ENCODE peak calls at places on chromosome 11, in ten cellular contexts. I is progenitor cell of endocrine pancreas, G is tibial nerve, U is neural crest cell, X is choroid plexus epithelial cell, A is heart right ventricle, S is fibroblast of lung, J is stomach, H is adrenal gland, B is left ventricle myocardium inferior. M is an unnamed sample.

GRCh38 chr11:16191212-16191851 is 165.0 kb downstream of the SOX6 start:
- DNase-seq in U (no peak), J (no peak), B (no peak), X (no peak), G (no peak), I (no peak), S (no peak), A (no peak), H (no peak), M (no peak)

GRCh38 chr11:125300791-125301218 is 136.3 kb downstream of the PKNOX2 start:
- DNase-seq in J (no peak), B (peak), U (no peak), A (peak), S (peak), G (no peak), I (no peak), X (peak), H (no peak), M (no peak)

GRCh38 chr11:32312865-32313403 is 122.4 kb downstream of the WT1 start:
- DNase-seq in U (no peak), A (no peak), S (peak), H (peak), G (no peak), I (no peak), B (no peak), X (peak), J (no peak), M (peak)

GRCh38 chr11:69670158-69670845 is 4.9 kb downstream of the LTO1 start:
- DNase-seq in J (peak), B (peak), U (peak), X (peak), H (peak), S (peak), I (peak), A (peak), G (peak), M (peak)

GRCh38 chr11:129854229-129854805 is 38.7 kb downstream of the TMEM45B start:
- DNase-seq in H (no peak), A (no peak), S (no peak), I (no peak), B (no peak), X (no peak), G (no peak), J (no peak), U (no peak), M (no peak)

GRCh38 chr11:68411501-68411991 is 49.0 kb upstream of the PPP6R3 start:
- DNase-seq in J (peak), G (no peak), H (no peak), S (no peak), I (no peak), U (no peak), B (no peak), X (no peak), A (no peak), M (no peak)

GRCh38 chr11:47349521-47350095 is 2.9 kb downstream of the MYBPC3 start:
- DNase-seq in S (no peak), G (no peak), J (no peak), B (no peak), I (no peak), H (no peak), U (no peak), X (no peak), A (no peak), M (no peak)

GRCh38 chr11:86569109-86569508 is 103.3 kb downstream of the ME3 start:
- DNase-seq in S (no peak), B (no peak), X (no peak), G (no peak), H (no peak), A (no peak), I (no peak), J (no peak), U (no peak), M (no peak)

GRCh38 chr11:26228778-26229177 is 103.2 kb upstream of the ANO3 start:
- DNase-seq in H (no peak), B (no peak), S (no peak), X (peak), I (no peak), G (no peak), J (no peak), U (no peak), A (no peak), M (no peak)

GRCh38 chr11:122617297-122617696 is 38.2 kb upstream of the UBASH3B start:
- DNase-seq in A (no peak), I (no peak), U (no peak), J (no peak), S (no peak), H (no peak), B (no peak), X (no peak), G (no peak), M (no peak)

GRCh38 chr11:128424867-128425285 is 162.5 kb downstream of the ETS1 start:
- DNase-seq in H (no peak), S (peak), X (peak), G (no peak), B (peak), J (peak), U (no peak), A (peak), I (no peak), M (no peak)

GRCh38 chr11:34423300-34423699 is 15.4 kb upstream of the CAT start:
- DNase-seq in J (no peak), G (no peak), I (no peak), A (no peak), U (no peak), S (no peak), X (no peak), H (no peak), B (no peak), M (peak)

GRCh38 chr11:95991545-95991944 is 67.6 kb upstream of the MTMR2 start:
- DNase-seq in S (peak), J (no peak), A (no peak), X (peak), I (no peak), U (no peak), H (no peak), B (no peak), G (no peak), M (no peak)

GRCh38 chr11:122157540-122158173 is 41.6 kb upstream of the BLID start:
- DNase-seq in J (no peak), X (peak), B (no peak), G (no peak), S (peak), H (no peak), I (no peak), U (no peak), A (no peak), M (no peak)

GRCh38 chr11:68870470-68870869 is 28.8 kb upstream of the CPT1A start:
- DNase-seq in U (no peak), H (no peak), S (peak), G (no peak), X (no peak), I (no peak), J (no peak), A (no peak), B (no peak), M (no peak)

GRCh38 chr11:60078742-60079141 is 9.7 kb upstream of the MS4A2 start:
- DNase-seq in J (no peak), B (no peak), A (no peak), X (no peak), G (no peak), S (no peak), H (no peak), I (no peak), U (no peak), M (no peak)

GRCh38 chr11:93890441-93891051 is 40.1 kb upstream of the VSTM5 start:
- DNase-seq in H (no peak), U (no peak), X (no peak), G (no peak), B (no peak), A (no peak), S (no peak), J (no peak), I (no peak), M (no peak)

GRCh38 chr11:13335319-13335718 is 57.7 kb downstream of the BMAL1 start:
- DNase-seq in J (peak), U (peak), A (peak), H (peak), B (peak), G (peak), S (peak), I (peak), X (peak), M (peak)

GRCh38 chr11:82978422-82979099 is 77.0 kb downstream of the DDIAS start:
- DNase-seq in J (no peak), A (no peak), X (peak), B (no peak), G (no peak), S (peak), I (no peak), H (no peak), U (no peak), M (no peak)

GRCh38 chr11:62081378-62082291 is 42.2 kb upstream of the INCENP start:
- DNase-seq in G (peak), U (peak), S (peak), A (peak), B (peak), X (peak), I (peak), H (peak), J (peak), M (peak)

GRCh38 chr11:8261316-8261715 is 2.4 kb downstream of the LMO1 start:
- DNase-seq in A (no peak), U (no peak), B (no peak), J (peak), X (no peak), H (no peak), S (no peak), G (no peak), I (no peak), M (no peak)

DNA sequence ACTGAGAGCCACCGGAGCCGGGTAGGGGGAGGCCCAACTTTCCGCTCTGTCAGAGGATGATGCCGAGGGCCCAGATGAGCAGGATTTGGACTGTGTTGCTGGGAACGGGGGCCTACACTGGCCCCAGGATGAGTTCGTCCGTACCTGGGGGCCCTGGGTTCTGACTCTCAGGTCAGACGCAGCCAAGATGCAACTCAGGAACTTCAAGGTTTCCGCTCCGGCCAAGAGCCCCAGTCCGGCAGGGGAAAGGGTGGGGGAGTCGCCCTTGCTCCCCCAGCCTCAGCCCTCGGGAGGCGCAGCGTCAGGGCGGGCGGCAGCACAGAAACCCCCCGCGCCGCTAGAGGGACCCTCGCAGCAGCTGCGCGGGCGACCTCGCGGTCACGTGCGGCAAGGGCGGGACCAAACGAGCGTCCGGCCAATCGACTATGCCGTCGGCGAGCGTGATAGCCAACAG is 241 bp upstream of the ARL2 start:
- DNase-seq in U (peak), J (peak), B (peak), G (peak), H (peak), X (peak), S (peak), A (peak), I (no peak), M (peak)
- TF ChIP-seq CTCF in U (no peak), J (no peak), B (peak), G (peak), H (peak), X (no peak), S (peak), A (no peak), I (no peak), M (peak)

GRCh38 chr11:134999490-135000066 is 587.5 kb upstream of the B3GAT1 start:
- DNase-seq in B (no peak), A (no peak), X (no peak), U (no peak), S (no peak), I (no peak), G (no peak), J (no peak), H (no peak), M (peak)
- TF ChIP-seq CTCF in B (no peak), A (no peak), X (no peak), U (no peak), S (no peak), I (no peak), G (no peak), J (no peak), H (no peak), M (no peak)

GRCh38 chr11:933936-934335 is 8.3 kb downstream of the AP2A2 start:
- DNase-seq in S (no peak), J (no peak), B (no peak), G (no peak), X (no peak), A (no peak), I (no peak), H (no peak), U (no peak), M (no peak)

GRCh38 chr11:934437-934950 is 8.8 kb downstream of the AP2A2 start:
- DNase-seq in A (no peak), U (no peak), I (no peak), S (no peak), H (no peak), J (no peak), G (no peak), X (no peak), B (no peak), M (no peak)

GRCh38 chr11:936199-936598 is 10.5 kb downstream of the AP2A2 start:
- DNase-seq in B (no peak), J (no peak), U (no peak), X (no peak), I (no peak), H (no peak), A (no peak), S (no peak), G (no peak), M (no peak)

GRCh38 chr11:940496-941135 is 14.9 kb downstream of the AP2A2 start:
- DNase-seq in U (no peak), G (no peak), A (no peak), X (no peak), H (no peak), B (no peak), J (no peak), S (no peak), I (no peak), M (no peak)

GRCh38 chr11:937853-938261 is 12.2 kb downstream of the AP2A2 start:
- DNase-seq in H (no peak), U (no peak), S (no peak), X (no peak), A (no peak), I (no peak), J (no peak), G (no peak), B (no peak), M (no peak)
- TF ChIP-seq CTCF in H (no peak), U (no peak), S (no peak), X (no peak), A (no peak), I (no peak), J (no peak), G (no peak), B (no peak), M (no peak)

DNA sequence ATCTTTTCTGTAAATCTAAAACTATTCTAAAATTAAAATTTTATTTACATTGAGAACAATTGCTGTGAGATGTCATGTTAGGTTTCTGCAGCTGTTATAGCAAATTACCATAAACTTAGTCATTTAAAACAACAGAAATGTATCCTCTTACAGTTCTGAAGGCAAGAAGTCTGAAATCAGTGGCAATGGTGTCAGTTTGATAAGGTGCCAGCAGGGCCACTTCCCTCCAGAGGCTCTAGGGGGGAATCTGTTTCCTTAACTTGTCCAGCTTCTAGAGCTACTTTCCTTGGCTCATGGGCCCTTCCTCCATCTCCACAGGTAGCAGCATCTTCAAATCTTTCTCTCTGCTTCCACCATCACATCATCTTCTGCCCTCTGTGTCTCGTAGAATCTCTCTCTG is 23.0 kb downstream of the MOGAT2 start:
- DNase-seq in J (no peak), S (no peak), A (no peak), I (no peak), B (no peak), G (no peak), X (no peak), H (no peak), U (no peak), M (no peak)
- TF ChIP-seq CTCF in J (no peak), S (no peak), A (no peak), I (no peak), B (no peak), G (no peak), X (peak), H (no peak), U (no peak), M (no peak)

GRCh38 chr11:57546451-57546850 is 9.1 kb downstream of the SMTNL1 start:
- DNase-seq in J (no peak), A (no peak), G (no peak), B (no peak), I (no peak), X (no peak), S (no peak), U (no peak), H (no peak), M (no peak)

GRCh38 chr11:57544566-57544965 is 7.2 kb downstream of the SMTNL1 start:
- DNase-seq in G (no peak), A (no peak), U (no peak), I (no peak), S (no peak), H (no peak), X (no peak), J (no peak), B (no peak), M (no peak)

GRCh38 chr11:57545883-57546282 is 8.5 kb downstream of the SMTNL1 start:
- DNase-seq in B (no peak), H (no peak), I (no peak), U (no peak), A (no peak), S (no peak), X (no peak), G (no peak), J (no peak), M (no peak)

GRCh38 chr11:57547854-57548377 is 10.5 kb downstream of the SMTNL1 start:
- DNase-seq in X (no peak), J (no peak), H (no peak), U (no peak), S (no peak), A (no peak), G (no peak), I (no peak), B (no peak), M (no peak)

DNA sequence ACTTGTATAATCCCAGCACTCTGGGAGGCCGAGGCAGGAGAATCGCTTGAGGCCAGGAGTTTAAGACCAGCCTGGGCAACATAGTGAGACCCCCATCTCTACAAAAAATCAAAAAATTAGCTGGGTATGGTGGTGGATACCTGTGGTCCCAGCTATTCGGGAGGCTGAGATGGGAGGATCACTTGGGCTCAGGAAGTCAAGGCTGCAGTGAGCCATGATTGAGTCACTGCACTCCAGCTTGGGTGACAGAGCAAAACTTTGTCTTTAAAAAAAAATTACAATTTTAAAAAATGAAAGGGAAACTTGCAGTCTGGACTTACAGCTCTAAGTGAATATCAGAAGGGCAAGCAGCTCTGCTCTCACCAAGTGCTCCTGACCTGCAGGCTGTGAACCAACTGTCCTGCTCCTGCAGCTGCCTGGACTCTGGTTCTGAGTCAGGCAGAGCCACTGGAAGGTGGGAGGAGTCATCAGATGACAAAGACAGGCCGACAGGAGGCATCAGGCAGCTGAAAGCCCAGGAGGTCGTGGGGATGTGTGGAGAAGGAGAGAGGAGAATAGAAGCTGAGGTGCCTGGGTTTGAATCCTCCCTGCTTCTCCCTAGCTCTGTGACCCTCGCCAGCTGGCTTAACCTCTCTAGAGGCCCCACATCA is 9.6 kb downstream of the SMTNL1 start:
- DNase-seq in H (no peak), B (no peak), A (no peak), J (no peak), X (peak), G (no peak), U (no peak), S (peak), I (no peak), M (peak)
- TF ChIP-seq CTCF in H (no peak), B (no peak), A (no peak), J (no peak), X (peak), G (no peak), U (no peak), S (peak), I (no peak), M (no peak)

DNA sequence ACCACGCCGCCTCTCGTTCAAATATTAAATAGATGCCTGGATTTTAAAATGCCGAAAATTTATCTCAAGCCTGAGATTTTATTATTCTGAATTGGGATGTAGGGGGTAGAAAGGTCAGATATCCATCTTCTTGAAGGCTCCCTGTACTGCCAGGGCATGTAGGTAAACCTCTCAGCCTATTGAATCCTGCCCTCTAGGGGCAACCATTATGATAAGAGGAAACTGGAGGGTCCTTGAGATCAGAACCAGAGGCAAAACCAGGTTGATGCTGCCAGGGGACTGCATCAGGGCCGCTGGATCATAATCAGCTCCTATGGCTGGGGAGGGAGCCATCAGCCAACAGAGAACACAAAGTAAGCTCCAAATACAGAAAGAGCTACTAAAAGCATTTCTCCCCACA is 92.4 kb downstream of the KCNC1 start:
- DNase-seq in B (no peak), G (no peak), A (no peak), J (no peak), S (no peak), U (no peak), H (no peak), X (no peak), I (no peak), M (no peak)
- TF ChIP-seq CTCF in B (peak), G (no peak), A (no peak), J (no peak), S (no peak), U (peak), H (no peak), X (peak), I (no peak), M (no peak)